ENCODE peak calls at places on chromosomes 5 and 9, in four cellular contexts. P is PC-9; B is HFF-Myc; G is CD8-positive, alpha-beta T cell. M is an unnamed sample.

GRCh38 chr9:117000196-117000723 is 313.2 kb downstream of the TRIM32 start:
- DNase-seq in P (no peak), B (no peak), G (no peak), M (no peak)

GRCh38 chr9:5509573-5509972 is 758 bp upstream of the PDCD1LG2 start:
- DNase-seq in P (peak; percentile 86), B (peak; percentile 92), G (no peak), M (no peak)

GRCh38 chr5:150162142-150162513 is 4.5 kb upstream of the CDX1 start:
- DNase-seq in P (no peak), B (no peak), G (no peak), M (no peak)

GRCh38 chr5:173963107-173963506 is 25.9 kb upstream of the C5orf47 start:
- DNase-seq in P (peak; percentile 63), B (no peak), G (no peak), M (no peak)

GRCh38 chr5:127757576-127757975 is 54.4 kb downstream of the CCDC192 start:
- DNase-seq in P (peak; percentile 45), B (peak; percentile 39), G (no peak), M (no peak)

GRCh38 chr5:149404746-149405549 is 25.9 kb upstream of the IL17B start:
- DNase-seq in P (peak; percentile 59), B (no peak), G (no peak), M (no peak)

GRCh38 chr9:96620832-96621269 is 1.2 kb upstream of the CDC14B start:
- DNase-seq in P (no peak), B (no peak), G (no peak), M (peak; percentile 20)

GRCh38 chr5:157740211-157740610 is 3.3 kb upstream of the LSM11 start:
- DNase-seq in P (no peak), B (no peak), G (peak; percentile 7), M (peak; percentile 9)

GRCh38 chr9:128729302-128729701 is 5.4 kb upstream of the ZDHHC12 start:
- DNase-seq in P (no peak), B (no peak), G (no peak), M (no peak)

GRCh38 chr9:19232830-19233194 is 2.3 kb downstream of the DENND4C start:
- DNase-seq in P (peak; percentile 35), B (no peak), G (no peak), M (no peak)

GRCh38 chr5:5315068-5315835 is 107.2 kb upstream of the ICE1 start:
- DNase-seq in P (no peak), B (no peak), G (no peak), M (no peak)

GRCh38 chr5:126430631-126431030 is 7.4 kb downstream of the GRAMD2B start:
- DNase-seq in P (no peak), B (no peak), G (no peak), M (no peak)

GRCh38 chr5:115623632-115624031 is 2.2 kb downstream of the TMED7 start:
- DNase-seq in P (no peak), B (no peak), G (no peak), M (no peak)

GRCh38 chr5:115625579-115626443 is at the start of gene TMED7:
- DNase-seq in P (peak; percentile 91), B (peak; percentile 92), G (peak; percentile 100), M (peak; percentile 99)

GRCh38 chr5:115627295-115627825 is 1.5 kb upstream of the TMED7 start:
- DNase-seq in P (no peak), B (no peak), G (no peak), M (no peak)

GRCh38 chr5:115624994-115625393 is 842 bp downstream of the TMED7 start:
- DNase-seq in P (no peak), B (no peak), G (no peak), M (no peak)

DNA sequence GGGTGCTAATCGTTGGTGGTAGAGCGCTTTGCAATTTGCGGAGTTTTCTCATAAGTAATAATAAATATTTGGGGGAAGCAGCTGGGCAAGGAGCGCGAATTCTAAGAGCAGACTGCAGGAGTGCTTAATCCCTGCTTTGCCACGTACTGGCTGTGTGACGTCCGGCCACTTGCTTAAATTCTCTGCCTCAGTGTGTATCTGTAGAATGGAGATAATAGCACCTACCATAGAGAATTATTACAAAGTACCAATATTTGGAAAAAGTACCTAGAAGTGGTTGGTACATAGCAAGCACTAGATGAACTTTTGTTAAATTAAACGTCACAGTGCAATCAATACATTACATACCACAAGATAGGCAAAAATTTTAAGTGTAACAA is 598 bp upstream of the TMED7 start:
- DNase-seq in P (no peak), B (no peak), G (no peak), M (no peak)
- TF ChIP-seq CTCF in P (no peak), B (no peak), G (no peak), M (no peak)

GRCh38 chr9:109558718-109559151 is 60.6 kb upstream of the PTPN3 start:
- DNase-seq in P (peak; percentile 41), B (no peak), G (no peak), M (no peak)
- TF ChIP-seq CTCF in P (no peak), B (no peak), G (no peak), M (no peak)

GRCh38 chr5:23614422-23614821 is 107.0 kb downstream of the PRDM9 start:
- DNase-seq in P (no peak), B (no peak), G (no peak), M (no peak)
- TF ChIP-seq CTCF in P (no peak), B (no peak), G (no peak), M (no peak)

DNA sequence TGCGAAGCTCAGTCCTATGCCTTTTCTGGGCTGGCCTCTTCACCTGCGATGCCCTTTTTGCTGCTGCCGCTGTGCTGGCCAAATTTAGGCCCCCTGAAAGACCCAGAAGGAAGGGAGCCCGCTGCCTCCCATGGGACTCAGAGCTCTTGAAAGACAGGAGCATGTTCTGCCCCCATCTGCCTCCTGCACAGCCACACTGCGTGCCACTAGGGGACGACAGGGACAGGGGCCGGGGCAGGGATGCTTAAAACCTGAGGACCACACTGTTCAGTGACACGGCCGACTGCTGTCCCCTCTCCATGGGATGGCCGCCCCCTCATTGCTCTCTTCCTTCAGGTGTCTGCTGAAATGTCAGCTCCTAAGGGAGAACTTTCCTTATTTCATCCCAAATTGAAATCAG is 132.4 kb downstream of the ADAMTS2 start:
- DNase-seq in P (no peak), B (no peak), G (no peak), M (no peak)
- TF ChIP-seq CTCF in P (no peak), B (peak; percentile 58), G (no peak), M (no peak)